ENCODE peak calls at places on chromosomes 6 and 20, in nine cellular contexts. One of them, this sample, is unnamed.

GRCh38 chr6:1365701-1366100 is 23.7 kb upstream of the FOXF2 start:
- DNase-seq in brain microvascular endothelial cell: no peak
- DNase-seq in cardiac muscle cell: no peak
- DNase-seq in hepatocyte: no peak
- DNase-seq in psoas muscle: no peak
- DNase-seq in IMR-90: no peak
- DNase-seq in uterus: no peak
- DNase-seq in lung: no peak
- DNase-seq in heart left ventricle: no peak
- DNase-seq in this sample: no peak

GRCh38 chr6:140566706-140567330 is 1192.4 kb upstream of the CITED2 start:
- DNase-seq in brain microvascular endothelial cell: peak
- DNase-seq in cardiac muscle cell: peak
- DNase-seq in hepatocyte: peak
- DNase-seq in psoas muscle: no peak
- DNase-seq in IMR-90: peak
- DNase-seq in uterus: no peak
- DNase-seq in lung: no peak
- DNase-seq in heart left ventricle: no peak
- DNase-seq in this sample: no peak

GRCh38 chr20:53643031-53643832 is 49.6 kb upstream of the ZNF217 start:
- DNase-seq in brain microvascular endothelial cell: peak
- DNase-seq in cardiac muscle cell: no peak
- DNase-seq in hepatocyte: peak
- DNase-seq in psoas muscle: no peak
- DNase-seq in IMR-90: peak
- DNase-seq in uterus: no peak
- DNase-seq in lung: peak
- DNase-seq in heart left ventricle: peak
- DNase-seq in this sample: no peak

GRCh38 chr6:130293800-130294199 is 71.0 kb upstream of the SAMD3 start:
- DNase-seq in brain microvascular endothelial cell: peak
- DNase-seq in cardiac muscle cell: peak
- DNase-seq in hepatocyte: peak
- DNase-seq in psoas muscle: no peak
- DNase-seq in IMR-90: peak
- DNase-seq in uterus: no peak
- DNase-seq in lung: no peak
- DNase-seq in heart left ventricle: no peak
- DNase-seq in this sample: no peak

GRCh38 chr6:108113557-108114519 is 39.3 kb upstream of the OSTM1 start:
- DNase-seq in brain microvascular endothelial cell: peak
- DNase-seq in cardiac muscle cell: peak
- DNase-seq in hepatocyte: peak
- DNase-seq in psoas muscle: peak
- DNase-seq in IMR-90: peak
- DNase-seq in uterus: peak
- DNase-seq in lung: peak
- DNase-seq in heart left ventricle: no peak
- DNase-seq in this sample: no peak

GRCh38 chr20:31671324-31671723 is 33.6 kb downstream of the COX4I2 start:
- DNase-seq in brain microvascular endothelial cell: no peak
- DNase-seq in cardiac muscle cell: no peak
- DNase-seq in hepatocyte: no peak
- DNase-seq in psoas muscle: no peak
- DNase-seq in IMR-90: no peak
- DNase-seq in uterus: no peak
- DNase-seq in lung: no peak
- DNase-seq in heart left ventricle: no peak
- DNase-seq in this sample: no peak

GRCh38 chr6:157120523-157121232 is 202.6 kb downstream of the TMEM242 start:
- DNase-seq in brain microvascular endothelial cell: no peak
- DNase-seq in cardiac muscle cell: no peak
- DNase-seq in hepatocyte: no peak
- DNase-seq in psoas muscle: no peak
- DNase-seq in IMR-90: no peak
- DNase-seq in uterus: no peak
- DNase-seq in lung: no peak
- DNase-seq in heart left ventricle: no peak
- DNase-seq in this sample: no peak

GRCh38 chr20:17227669-17228623 is 1.1 kb downstream of the PCSK2 start:
- DNase-seq in brain microvascular endothelial cell: no peak
- DNase-seq in cardiac muscle cell: peak
- DNase-seq in hepatocyte: peak
- DNase-seq in psoas muscle: no peak
- DNase-seq in IMR-90: peak
- DNase-seq in uterus: no peak
- DNase-seq in lung: no peak
- DNase-seq in heart left ventricle: no peak
- DNase-seq in this sample: no peak

GRCh38 chr20:18284805-18285533 is 3.4 kb upstream of the ZNF133 start:
- DNase-seq in brain microvascular endothelial cell: no peak
- DNase-seq in cardiac muscle cell: peak
- DNase-seq in hepatocyte: no peak
- DNase-seq in psoas muscle: no peak
- DNase-seq in IMR-90: peak
- DNase-seq in uterus: no peak
- DNase-seq in lung: no peak
- DNase-seq in heart left ventricle: no peak
- DNase-seq in this sample: no peak

GRCh38 chr20:38420232-38421085 is 14.7 kb downstream of the SNHG17 start:
- DNase-seq in brain microvascular endothelial cell: no peak
- DNase-seq in cardiac muscle cell: no peak
- DNase-seq in hepatocyte: no peak
- DNase-seq in psoas muscle: no peak
- DNase-seq in IMR-90: peak
- DNase-seq in uterus: no peak
- DNase-seq in lung: no peak
- DNase-seq in heart left ventricle: no peak
- DNase-seq in this sample: no peak

GRCh38 chr20:32966881-32967781 is 37.1 kb downstream of the SUN5 start:
- DNase-seq in brain microvascular endothelial cell: no peak
- DNase-seq in cardiac muscle cell: no peak
- DNase-seq in hepatocyte: no peak
- DNase-seq in psoas muscle: no peak
- DNase-seq in IMR-90: no peak
- DNase-seq in uterus: no peak
- DNase-seq in lung: peak
- DNase-seq in heart left ventricle: no peak
- DNase-seq in this sample: no peak

GRCh38 chr6:75349262-75349984 is 64.8 kb upstream of the TMEM30A start:
- DNase-seq in brain microvascular endothelial cell: peak
- DNase-seq in cardiac muscle cell: peak
- DNase-seq in hepatocyte: peak
- DNase-seq in psoas muscle: no peak
- DNase-seq in IMR-90: peak
- DNase-seq in uterus: peak
- DNase-seq in lung: no peak
- DNase-seq in heart left ventricle: peak
- DNase-seq in this sample: no peak

GRCh38 chr6:44176935-44177509 is 18.4 kb downstream of the CAPN11 start:
- DNase-seq in brain microvascular endothelial cell: no peak
- DNase-seq in cardiac muscle cell: no peak
- DNase-seq in hepatocyte: no peak
- DNase-seq in psoas muscle: no peak
- DNase-seq in IMR-90: no peak
- DNase-seq in uterus: no peak
- DNase-seq in lung: no peak
- DNase-seq in heart left ventricle: no peak
- DNase-seq in this sample: no peak

GRCh38 chr6:166483026-166483425 is 100.3 kb upstream of the MPC1 start:
- DNase-seq in brain microvascular endothelial cell: no peak
- DNase-seq in cardiac muscle cell: no peak
- DNase-seq in hepatocyte: no peak
- DNase-seq in psoas muscle: peak
- DNase-seq in IMR-90: no peak
- DNase-seq in uterus: no peak
- DNase-seq in lung: no peak
- DNase-seq in heart left ventricle: peak
- DNase-seq in this sample: no peak

GRCh38 chr20:62754122-62754990 is 41.9 kb upstream of the MRGBP start:
- DNase-seq in brain microvascular endothelial cell: no peak
- DNase-seq in cardiac muscle cell: no peak
- DNase-seq in hepatocyte: no peak
- DNase-seq in psoas muscle: peak
- DNase-seq in IMR-90: no peak
- DNase-seq in uterus: no peak
- DNase-seq in lung: no peak
- DNase-seq in heart left ventricle: peak
- DNase-seq in this sample: no peak

GRCh38 chr6:98944598-98945011 is 3.1 kb downstream of the FBXL4 start:
- DNase-seq in brain microvascular endothelial cell: peak
- DNase-seq in cardiac muscle cell: no peak
- DNase-seq in hepatocyte: peak
- DNase-seq in psoas muscle: no peak
- DNase-seq in IMR-90: peak
- DNase-seq in uterus: no peak
- DNase-seq in lung: no peak
- DNase-seq in heart left ventricle: no peak
- DNase-seq in this sample: no peak

GRCh38 chr20:8749101-8749500 is 319.8 kb upstream of the PLCB4 start:
- DNase-seq in brain microvascular endothelial cell: no peak
- DNase-seq in cardiac muscle cell: no peak
- DNase-seq in hepatocyte: no peak
- DNase-seq in psoas muscle: no peak
- DNase-seq in IMR-90: peak
- DNase-seq in uterus: no peak
- DNase-seq in lung: no peak
- DNase-seq in heart left ventricle: no peak
- DNase-seq in this sample: no peak

DNA sequence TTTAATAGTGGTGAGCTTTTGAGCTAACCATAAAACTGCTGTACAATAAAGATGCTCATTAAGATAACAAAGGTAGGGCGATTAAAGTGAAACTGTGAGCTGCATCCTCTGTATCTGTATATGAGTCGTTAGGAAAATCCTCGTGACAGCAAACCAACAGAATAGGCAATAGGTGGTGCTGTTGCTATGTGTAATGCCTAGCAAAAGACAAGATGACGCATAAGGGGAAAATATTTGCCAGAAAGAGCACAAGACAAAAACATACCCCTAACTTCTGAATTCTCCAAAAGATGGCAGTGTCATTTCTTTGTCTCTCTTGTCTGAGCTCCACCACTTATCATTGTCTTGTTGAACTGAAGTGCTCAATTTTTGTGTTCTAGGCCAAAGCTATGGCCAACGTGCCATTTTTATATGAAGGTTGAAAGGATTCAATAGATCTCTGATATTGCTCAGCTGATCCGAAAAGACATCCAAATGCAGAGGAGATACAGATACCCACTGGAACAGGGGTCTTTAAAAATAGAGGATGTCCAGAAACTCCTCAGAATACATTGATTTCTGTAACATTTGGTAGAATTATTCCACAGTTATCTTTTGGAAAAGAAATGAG is 56.3 kb upstream of the ANKEF1 start:
- DNase-seq in brain microvascular endothelial cell: peak
- DNase-seq in cardiac muscle cell: peak
- DNase-seq in hepatocyte: peak
- DNase-seq in psoas muscle: no peak
- DNase-seq in IMR-90: peak
- DNase-seq in uterus: peak
- DNase-seq in lung: no peak
- DNase-seq in heart left ventricle: no peak
- DNase-seq in this sample: no peak
- H3K27ac ChIP-seq in brain microvascular endothelial cell: no peak
- H3K27ac ChIP-seq in cardiac muscle cell: no peak
- H3K27ac ChIP-seq in hepatocyte: no peak
- H3K27ac ChIP-seq in psoas muscle: no peak
- H3K27ac ChIP-seq in IMR-90: no peak
- H3K27ac ChIP-seq in uterus: peak
- H3K27ac ChIP-seq in lung: no peak
- H3K27ac ChIP-seq in heart left ventricle: no peak
- H3K27ac ChIP-seq in this sample: no peak

GRCh38 chr6:35474978-35475570 is 6.9 kb downstream of the RPL10A start:
- DNase-seq in brain microvascular endothelial cell: no peak
- DNase-seq in cardiac muscle cell: no peak
- DNase-seq in hepatocyte: no peak
- DNase-seq in psoas muscle: peak
- DNase-seq in IMR-90: no peak
- DNase-seq in uterus: no peak
- DNase-seq in lung: no peak
- DNase-seq in heart left ventricle: peak
- DNase-seq in this sample: no peak
- H3K27ac ChIP-seq in brain microvascular endothelial cell: no peak
- H3K27ac ChIP-seq in cardiac muscle cell: no peak
- H3K27ac ChIP-seq in hepatocyte: no peak
- H3K27ac ChIP-seq in psoas muscle: no peak
- H3K27ac ChIP-seq in IMR-90: no peak
- H3K27ac ChIP-seq in uterus: no peak
- H3K27ac ChIP-seq in lung: no peak
- H3K27ac ChIP-seq in heart left ventricle: no peak
- H3K27ac ChIP-seq in this sample: no peak

GRCh38 chr20:21129861-21130260 is 4.0 kb downstream of the KIZ start:
- DNase-seq in brain microvascular endothelial cell: no peak
- DNase-seq in cardiac muscle cell: no peak
- DNase-seq in hepatocyte: no peak
- DNase-seq in psoas muscle: no peak
- DNase-seq in IMR-90: no peak
- DNase-seq in uterus: no peak
- DNase-seq in lung: no peak
- DNase-seq in heart left ventricle: no peak
- DNase-seq in this sample: no peak

GRCh38 chr20:21125849-21126840 is at the start of gene KIZ:
- DNase-seq in brain microvascular endothelial cell: peak
- DNase-seq in cardiac muscle cell: peak
- DNase-seq in hepatocyte: peak
- DNase-seq in psoas muscle: peak
- DNase-seq in IMR-90: peak
- DNase-seq in uterus: peak
- DNase-seq in lung: peak
- DNase-seq in heart left ventricle: peak
- DNase-seq in this sample: peak

GRCh38 chr20:21124190-21124589 is 1.7 kb upstream of the KIZ start:
- DNase-seq in brain microvascular endothelial cell: no peak
- DNase-seq in cardiac muscle cell: no peak
- DNase-seq in hepatocyte: no peak
- DNase-seq in psoas muscle: no peak
- DNase-seq in IMR-90: no peak
- DNase-seq in uterus: no peak
- DNase-seq in lung: no peak
- DNase-seq in heart left ventricle: no peak
- DNase-seq in this sample: no peak

GRCh38 chr20:21125072-21125848 is 622 bp upstream of the KIZ start:
- DNase-seq in brain microvascular endothelial cell: peak
- DNase-seq in cardiac muscle cell: peak
- DNase-seq in hepatocyte: peak
- DNase-seq in psoas muscle: peak
- DNase-seq in IMR-90: peak
- DNase-seq in uterus: peak
- DNase-seq in lung: no peak
- DNase-seq in heart left ventricle: peak
- DNase-seq in this sample: no peak

GRCh38 chr20:21127201-21127981 is 1.5 kb downstream of the KIZ start:
- DNase-seq in brain microvascular endothelial cell: no peak
- DNase-seq in cardiac muscle cell: no peak
- DNase-seq in hepatocyte: no peak
- DNase-seq in psoas muscle: no peak
- DNase-seq in IMR-90: no peak
- DNase-seq in uterus: no peak
- DNase-seq in lung: no peak
- DNase-seq in heart left ventricle: no peak
- DNase-seq in this sample: no peak
- H3K27ac ChIP-seq in brain microvascular endothelial cell: no peak
- H3K27ac ChIP-seq in cardiac muscle cell: no peak
- H3K27ac ChIP-seq in hepatocyte: no peak
- H3K27ac ChIP-seq in psoas muscle: peak
- H3K27ac ChIP-seq in IMR-90: no peak
- H3K27ac ChIP-seq in uterus: no peak
- H3K27ac ChIP-seq in lung: no peak
- H3K27ac ChIP-seq in heart left ventricle: no peak
- H3K27ac ChIP-seq in this sample: no peak

GRCh38 chr20:40991181-40991889 is 37.3 kb upstream of the TOP1 start:
- DNase-seq in brain microvascular endothelial cell: no peak
- DNase-seq in cardiac muscle cell: no peak
- DNase-seq in hepatocyte: no peak
- DNase-seq in psoas muscle: no peak
- DNase-seq in IMR-90: no peak
- DNase-seq in uterus: no peak
- DNase-seq in lung: peak
- DNase-seq in heart left ventricle: peak
- DNase-seq in this sample: no peak
- H3K27ac ChIP-seq in brain microvascular endothelial cell: no peak
- H3K27ac ChIP-seq in cardiac muscle cell: no peak
- H3K27ac ChIP-seq in hepatocyte: no peak
- H3K27ac ChIP-seq in psoas muscle: no peak
- H3K27ac ChIP-seq in IMR-90: peak
- H3K27ac ChIP-seq in uterus: no peak
- H3K27ac ChIP-seq in lung: peak
- H3K27ac ChIP-seq in heart left ventricle: no peak
- H3K27ac ChIP-seq in this sample: no peak